ENCODE peak calls at places on chromosome 21, in six cellular contexts. Q is neuronal stem cell, K is IMR-90, W is H9, Z is H1, R is mesenchymal stem cell. N is an unnamed sample.

GRCh38 chr21:17231771-17232170 is 281.1 kb upstream of the CXADR start:
- DNase-seq in R (no peak), Q (no peak), Z (no peak), W (no peak), K (no peak), N (no peak)

GRCh38 chr21:18245493-18245967 is 897 bp downstream of the CHODL start:
- DNase-seq in K (no peak), Q (peak), Z (peak), R (peak), W (no peak), N (no peak)

GRCh38 chr21:25421327-25422028 is 185.8 kb downstream of the MRPL39 start:
- DNase-seq in R (peak), Q (peak), W (peak), K (peak), Z (no peak), N (no peak)

GRCh38 chr21:26966978-26967913 is at the start of gene ADAMTS5:
- DNase-seq in Q (peak), K (peak), R (peak), Z (peak), W (peak), N (peak)

GRCh38 chr21:37005548-37006242 is 807 bp upstream of the RIPPLY3 start:
- DNase-seq in Z (no peak), W (peak), Q (no peak), R (no peak), K (no peak), N (no peak)

GRCh38 chr21:36602735-36603134 is 96.2 kb upstream of the SIM2 start:
- DNase-seq in Z (no peak), R (no peak), K (no peak), Q (no peak), W (no peak), N (no peak)

GRCh38 chr21:37908691-37909090 is 7.6 kb downstream of the KCNJ6 start:
- DNase-seq in Q (no peak), W (no peak), Z (no peak), K (no peak), R (no peak), N (no peak)

GRCh38 chr21:21018841-21019240 is 20.6 kb downstream of the NCAM2 start:
- DNase-seq in W (no peak), K (no peak), R (no peak), Q (no peak), Z (no peak), N (no peak)

GRCh38 chr21:44433791-44434567 is 21.3 kb upstream of the LRRC3 start:
- DNase-seq in Q (no peak), R (no peak), K (no peak), Z (peak), W (peak), N (no peak)

GRCh38 chr21:37986000-37986399 is 69.7 kb upstream of the KCNJ6 start:
- DNase-seq in Z (no peak), K (no peak), Q (no peak), R (no peak), W (no peak), N (no peak)

GRCh38 chr21:15825699-15826098 is 95.9 kb downstream of the USP25 start:
- DNase-seq in K (no peak), R (no peak), Q (no peak), W (no peak), Z (no peak), N (no peak)

GRCh38 chr21:15742052-15742451 is 12.3 kb downstream of the USP25 start:
- DNase-seq in Z (no peak), R (peak), K (peak), Q (no peak), W (no peak), N (no peak)

GRCh38 chr21:41141031-41141457 is 26.9 kb upstream of the BACE2 start:
- DNase-seq in Q (no peak), W (no peak), R (no peak), Z (no peak), K (peak), N (no peak)

GRCh38 chr21:44432841-44433790 is 22.2 kb upstream of the LRRC3 start:
- DNase-seq in W (peak), Z (peak), K (no peak), R (no peak), Q (no peak), N (no peak)

GRCh38 chr21:44420416-44421205 is 34.7 kb upstream of the LRRC3 start:
- DNase-seq in W (no peak), Z (no peak), K (no peak), R (no peak), Q (no peak), N (no peak)

GRCh38 chr21:37452222-37452621 is 85.6 kb downstream of the DYRK1A start:
- DNase-seq in W (no peak), Z (no peak), R (peak), Q (no peak), K (peak), N (no peak)

GRCh38 chr21:36902793-36903192 is 63.7 kb downstream of the HLCS start:
- DNase-seq in Z (no peak), Q (no peak), K (peak), R (peak), W (no peak), N (no peak)

GRCh38 chr21:41167348-41168342 is at the start of gene BACE2:
- DNase-seq in R (peak), K (peak), W (peak), Z (peak), Q (peak), N (peak)

GRCh38 chr21:42479582-42479981 is 16.4 kb downstream of the RSPH1 start:
- DNase-seq in K (no peak), W (no peak), Z (no peak), Q (no peak), R (no peak), N (no peak)

GRCh38 chr21:42258150-42258884 is 39.4 kb downstream of the ABCG1 start:
- DNase-seq in K (peak), Q (peak), Z (peak), R (peak), W (peak), N (peak)

GRCh38 chr21:42843021-42843420 is 36.3 kb downstream of the WDR4 start:
- DNase-seq in W (no peak), K (no peak), Q (no peak), Z (no peak), R (no peak), N (no peak)

GRCh38 chr21:42157606-42158310 is 61.2 kb upstream of the ABCG1 start:
- DNase-seq in R (no peak), K (no peak), W (peak), Q (no peak), Z (no peak), N (no peak)

GRCh38 chr21:22993822-22994574 is 1995.8 kb downstream of the NCAM2 start:
- DNase-seq in Z (no peak), W (peak), Q (no peak), R (no peak), K (no peak), N (no peak)

GRCh38 chr21:26280715-26281310 is 110.2 kb upstream of the APP start:
- DNase-seq in W (no peak), Z (no peak), Q (no peak), R (peak), K (no peak), N (no peak)

GRCh38 chr21:42216726-42217572 is 2.0 kb upstream of the ABCG1 start:
- DNase-seq in R (no peak), W (no peak), Q (no peak), Z (no peak), K (no peak), N (no peak)

GRCh38 chr21:21187579-21187978 is 189.4 kb downstream of the NCAM2 start:
- DNase-seq in R (no peak), K (peak), Z (no peak), W (no peak), Q (no peak), N (no peak)

GRCh38 chr21:41923641-41924342 is 30.0 kb downstream of the C2CD2 start:
- DNase-seq in W (no peak), Q (no peak), Z (no peak), K (peak), R (no peak), N (no peak)

GRCh38 chr21:41161428-41161827 is 6.5 kb upstream of the BACE2 start:
- DNase-seq in R (no peak), Z (no peak), W (no peak), K (no peak), Q (no peak), N (no peak)

GRCh38 chr21:42744520-42745445 is 91.4 kb downstream of the PDE9A start:
- DNase-seq in K (no peak), W (no peak), R (no peak), Z (no peak), Q (no peak), N (no peak)

GRCh38 chr21:20016431-20017005 is 981.7 kb upstream of the NCAM2 start:
- DNase-seq in R (no peak), K (no peak), Z (no peak), Q (no peak), W (no peak), N (no peak)
- H3K14ac ChIP-seq in R (no peak), K (no peak), Z (no peak), Q (no peak), W (no peak), N (no peak)

GRCh38 chr21:45572783-45573451 is 30.7 kb upstream of the SLC19A1 start:
- DNase-seq in W (peak), Q (no peak), K (no peak), R (no peak), Z (no peak), N (no peak)

GRCh38 chr21:45574691-45575090 is 32.5 kb upstream of the SLC19A1 start:
- DNase-seq in Z (no peak), W (no peak), Q (no peak), K (no peak), R (no peak), N (no peak)

GRCh38 chr21:45575304-45575992 is 33.2 kb upstream of the SLC19A1 start:
- DNase-seq in Q (no peak), W (no peak), K (no peak), Z (no peak), R (no peak), N (no peak)

GRCh38 chr21:45573452-45574035 is 31.3 kb upstream of the SLC19A1 start:
- DNase-seq in K (no peak), R (no peak), W (no peak), Q (no peak), Z (no peak), N (no peak)

GRCh38 chr21:45574081-45574501 is 31.9 kb upstream of the SLC19A1 start:
- DNase-seq in Q (no peak), W (peak), R (no peak), K (no peak), Z (no peak), N (no peak)
- H3K9ac ChIP-seq in Q (no peak), W (no peak), R (no peak), K (no peak), Z (no peak), N (no peak)

GRCh38 chr21:35450830-35451229 is 401.7 kb upstream of the RUNX1 start:
- DNase-seq in R (no peak), K (no peak), Z (no peak), W (no peak), Q (no peak), N (no peak)

GRCh38 chr21:35444391-35444790 is 395.3 kb upstream of the RUNX1 start:
- DNase-seq in Q (no peak), W (no peak), K (no peak), R (no peak), Z (no peak), N (no peak)

GRCh38 chr21:35448876-35449599 is 399.9 kb upstream of the RUNX1 start:
- DNase-seq in R (no peak), K (no peak), W (no peak), Q (no peak), Z (no peak), N (no peak)

GRCh38 chr21:35449846-35450245 is 400.7 kb upstream of the RUNX1 start:
- DNase-seq in R (no peak), W (no peak), K (no peak), Z (no peak), Q (no peak), N (no peak)
- H3K23ac ChIP-seq in R (no peak), W (no peak), K (no peak), Z (no peak), Q (no peak), N (no peak)

GRCh38 chr21:45489480-45489982 is 52.7 kb downstream of the SLC19A1 start:
- DNase-seq in R (no peak), Z (peak), K (no peak), W (no peak), Q (no peak), N (no peak)
- H3K14ac ChIP-seq in R (no peak), Z (no peak), K (no peak), W (no peak), Q (peak), N (no peak)

GRCh38 chr21:29205988-29206387 is 75.5 kb downstream of the MAP3K7CL start:
- DNase-seq in Z (no peak), Q (no peak), W (no peak), K (no peak), R (no peak), N (no peak)

GRCh38 chr21:29206445-29206844 is 76.0 kb downstream of the MAP3K7CL start:
- DNase-seq in K (no peak), Q (no peak), Z (no peak), R (no peak), W (no peak), N (no peak)

GRCh38 chr21:29208666-29209059 is 78.2 kb downstream of the MAP3K7CL start:
- DNase-seq in W (no peak), K (peak), Z (no peak), Q (no peak), R (peak), N (peak)

GRCh38 chr21:29209696-29210095 is 79.3 kb downstream of the MAP3K7CL start:
- DNase-seq in Z (no peak), R (no peak), K (peak), Q (no peak), W (no peak), N (no peak)

DNA sequence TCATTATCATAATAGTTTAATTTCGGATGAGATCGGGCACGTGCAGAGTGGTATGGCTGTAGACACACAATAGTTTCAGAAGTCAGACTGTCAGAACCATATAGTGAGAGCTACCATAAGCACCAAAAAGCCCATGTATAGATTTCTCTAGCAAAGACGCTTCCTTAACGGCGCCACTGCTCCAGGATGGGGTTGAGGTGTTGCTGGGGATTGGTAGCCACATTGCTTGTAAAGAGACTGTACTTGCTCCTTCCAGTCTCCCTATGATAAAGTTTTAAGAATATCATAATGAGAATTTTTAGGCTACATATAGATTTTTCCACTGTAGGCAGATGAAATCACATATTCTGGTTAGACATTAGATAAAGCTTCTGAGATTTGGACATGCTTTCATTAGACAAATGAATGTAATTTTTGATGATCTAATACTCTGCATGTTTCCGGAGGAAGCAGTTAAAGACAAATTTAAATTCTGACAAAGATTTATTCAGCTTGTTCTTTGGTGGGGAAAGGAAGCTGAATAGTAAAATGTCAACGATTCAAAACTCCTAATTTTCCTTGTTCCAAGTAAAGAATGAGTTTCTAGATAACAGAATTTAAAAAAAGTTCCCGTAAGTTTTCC is 77.7 kb downstream of the MAP3K7CL start:
- DNase-seq in W (no peak), Q (no peak), K (no peak), Z (no peak), R (no peak), N (no peak)
- H3K9ac ChIP-seq in W (no peak), Q (no peak), K (no peak), Z (no peak), R (peak), N (no peak)

DNA sequence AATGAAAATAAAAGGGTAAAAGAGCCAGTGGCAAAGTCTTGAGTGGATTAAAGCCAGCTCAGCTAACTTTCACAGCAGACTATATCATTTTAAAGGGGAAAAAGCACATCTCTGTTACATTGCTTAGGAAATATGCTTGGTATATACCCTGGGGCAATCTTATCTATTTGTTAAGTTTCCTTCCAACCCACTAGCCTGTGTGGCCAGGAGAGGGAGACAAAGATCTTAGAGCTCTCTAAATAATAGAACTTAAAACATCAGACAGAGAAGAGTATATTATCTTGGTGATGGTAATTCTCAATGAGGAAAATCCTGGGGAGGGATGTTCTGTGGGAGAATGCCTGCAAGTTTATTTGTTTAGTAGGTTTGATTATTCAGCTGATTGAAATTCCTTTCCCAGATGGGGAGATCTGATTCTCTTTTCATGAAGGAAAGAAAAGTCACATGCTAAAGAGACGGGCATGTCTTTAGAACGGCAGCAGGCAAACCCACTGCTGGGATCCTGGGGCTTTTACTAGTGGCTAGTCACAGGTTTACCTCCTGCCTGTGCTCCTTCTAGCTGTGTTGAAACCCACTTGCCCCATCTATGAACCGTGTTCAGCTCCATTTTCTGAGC is 3.6 kb downstream of the KCNE2 start:
- DNase-seq in K (peak), R (peak), Z (peak), W (peak), Q (no peak), N (peak)
- H3K23ac ChIP-seq in K (no peak), R (no peak), Z (no peak), W (no peak), Q (no peak), N (no peak)

GRCh38 chr21:32612075-32612998 is at the start of gene CFAP298:
- DNase-seq in Z (peak), R (peak), W (peak), Q (peak), K (peak), N (peak)
- H3K14ac ChIP-seq in Z (no peak), R (peak), W (peak), Q (peak), K (peak), N (peak)

N was measured in trophoblast cell.